ENCODE peak calls at places on chromosomes 11 and 22, in seven cellular contexts. C, P, Q, X, I, Z and J are unnamed samples.

GRCh38 chr22:40015346-40015976 is 20.7 kb downstream of the FAM83F start:
- DNase-seq in Q (no peak), Z (no peak), X (no peak), C (no peak), I (no peak), P (no peak), J (no peak)

GRCh38 chr11:109241988-109242387 is 180.0 kb upstream of the C11orf87 start:
- DNase-seq in I (no peak), Q (no peak), X (no peak), Z (no peak), C (no peak), P (no peak), J (peak; percentile 23)

GRCh38 chr11:76880314-76880713 is 19.6 kb downstream of the ACER3 start:
- DNase-seq in C (no peak), Z (no peak), X (no peak), Q (no peak), P (no peak), I (no peak), J (no peak)

GRCh38 chr22:46750861-46751260 is 11.6 kb upstream of the TBC1D22A start:
- DNase-seq in X (no peak), P (no peak), Q (no peak), C (no peak), I (no peak), Z (no peak), J (no peak)

GRCh38 chr11:76800466-76801200 is 17.5 kb downstream of the TSKU start:
- DNase-seq in Q (no peak), I (peak; percentile 50), P (no peak), C (peak; percentile 26), X (no peak), Z (no peak), J (no peak)

GRCh38 chr22:20741634-20742581 is 32.0 kb upstream of the SERPIND1 start:
- DNase-seq in Q (no peak), I (no peak), X (peak; percentile 33), C (no peak), Z (no peak), P (peak; percentile 28), J (peak; percentile 38)

GRCh38 chr11:60942970-60943565 is 8.9 kb downstream of the SLC15A3 start:
- DNase-seq in P (peak; percentile 71), I (no peak), C (no peak), Z (no peak), X (no peak), Q (no peak), J (no peak)

GRCh38 chr11:68447015-68447801 is 13.3 kb upstream of the PPP6R3 start:
- DNase-seq in P (peak; percentile 40), X (peak; percentile 65), Z (peak; percentile 90), C (peak; percentile 92), Q (peak; percentile 96), I (peak; percentile 93), J (peak; percentile 73)

GRCh38 chr22:25890651-25891050 is 148.7 kb downstream of the MYO18B start:
- DNase-seq in Z (no peak), X (no peak), P (no peak), C (no peak), Q (no peak), I (no peak), J (no peak)

GRCh38 chr11:69351460-69351859 is 57.5 kb downstream of the MYEOV start:
- DNase-seq in Q (no peak), C (no peak), Z (no peak), I (no peak), X (peak; percentile 70), P (no peak), J (peak; percentile 51)

GRCh38 chr11:74282863-74283484 is 28.5 kb downstream of the P4HA3 start:
- DNase-seq in X (no peak), Z (no peak), I (no peak), P (no peak), C (no peak), Q (no peak), J (no peak)

GRCh38 chr11:13143486-13144297 is 133.9 kb upstream of the BMAL1 start:
- DNase-seq in I (no peak), P (no peak), Q (no peak), Z (no peak), C (no peak), X (no peak), J (no peak)

GRCh38 chr11:96102664-96103068 is 178.8 kb upstream of the MTMR2 start:
- DNase-seq in C (no peak), Z (no peak), P (no peak), Q (no peak), X (no peak), I (no peak), J (no peak)

GRCh38 chr11:16474659-16475058 is 118.3 kb upstream of the SOX6 start:
- DNase-seq in C (no peak), X (no peak), Z (no peak), I (no peak), P (no peak), Q (no peak), J (no peak)

GRCh38 chr22:35155403-35156025 is 89.6 kb downstream of the ISX start:
- DNase-seq in P (no peak), X (peak; percentile 8), Z (no peak), C (peak; percentile 17), I (peak; percentile 13), Q (no peak), J (no peak)

GRCh38 chr11:83831929-83832328 is 545.8 kb upstream of the CCDC90B start:
- DNase-seq in Q (no peak), C (no peak), P (no peak), X (no peak), Z (no peak), I (no peak), J (no peak)

GRCh38 chr11:15662285-15662684 is 547.6 kb downstream of the INSC start:
- DNase-seq in I (no peak), C (no peak), P (no peak), Q (no peak), Z (no peak), X (no peak), J (no peak)

GRCh38 chr11:65393513-65394079 is 7.2 kb downstream of the FRMD8 start:
- DNase-seq in X (no peak), Q (no peak), C (no peak), P (no peak), I (no peak), Z (peak; percentile 60), J (no peak)

GRCh38 chr11:94139421-94139820 is 10.8 kb downstream of the PANX1 start:
- DNase-seq in P (no peak), Q (no peak), I (no peak), C (no peak), Z (no peak), X (no peak), J (no peak)

GRCh38 chr11:17208257-17208999 is 642 bp upstream of the PIK3C2A start:
- DNase-seq in P (peak; percentile 92), Z (no peak), C (no peak), Q (peak; percentile 30), I (no peak), X (peak; percentile 78), J (peak; percentile 89)

GRCh38 chr22:44667276-44667675 is 34.7 kb upstream of the PRR5 start:
- DNase-seq in Z (peak; percentile 51), C (no peak), I (peak; percentile 28), Q (no peak), X (no peak), P (no peak), J (no peak)

GRCh38 chr11:35709386-35709785 is 46.8 kb downstream of the TRIM44 start:
- DNase-seq in I (no peak), X (no peak), Z (no peak), C (no peak), Q (no peak), P (no peak), J (no peak)

GRCh38 chr11:130849215-130849568 is 67.1 kb downstream of the SNX19 start:
- DNase-seq in P (no peak), C (no peak), X (no peak), I (no peak), Q (no peak), Z (no peak), J (no peak)

GRCh38 chr11:114348200-114349191 is 51.8 kb downstream of the C11orf71 start:
- DNase-seq in X (peak; percentile 61), P (peak; percentile 70), I (peak; percentile 55), C (no peak), Q (no peak), Z (no peak), J (peak; percentile 8)

GRCh38 chr22:44472583-44472982 is 25.4 kb downstream of the RTL6 start:
- DNase-seq in P (no peak), Z (no peak), X (no peak), I (no peak), C (no peak), Q (no peak), J (no peak)

GRCh38 chr11:117572129-117572528 is 224.9 kb downstream of the DSCAML1 start:
- DNase-seq in Q (no peak), C (peak; percentile 26), I (peak; percentile 25), P (no peak), Z (peak; percentile 40), X (no peak), J (no peak)

GRCh38 chr11:68812526-68812925 is 29.2 kb downstream of the CPT1A start:
- DNase-seq in I (no peak), X (no peak), C (no peak), Z (no peak), P (no peak), Q (no peak), J (no peak)

GRCh38 chr11:70372076-70372475 is 26.3 kb upstream of the CTTN start:
- DNase-seq in Z (no peak), X (no peak), Q (no peak), P (no peak), I (no peak), C (no peak), J (no peak)

GRCh38 chr22:35446365-35446764 is 46.4 kb downstream of the MCM5 start:
- DNase-seq in I (no peak), C (no peak), Z (peak; percentile 91), X (peak; percentile 87), Q (no peak), P (no peak), J (peak; percentile 70)

GRCh38 chr11:2691355-2691761 is 8.4 kb downstream of the KCNQ1OT1 start:
- DNase-seq in Z (peak; percentile 24), Q (no peak), I (no peak), C (peak; percentile 44), P (no peak), X (no peak), J (no peak)